ENCODE peak calls at places on chromosomes 7 and 10, in eight cellular contexts. Z is activated CD8-positive, alpha-beta memory T cell treated with anti-CD3 and anti-CD28 coated beads for 4 hours; P is T follicular helper cell; V is adrenal gland; N is fibroblast of the aortic adventitia; F is non-pigmented ciliary epithelial cell; T is D341Med; R is AG08395. K is an unnamed sample.

GRCh38 chr10:54869022-54869421 is 68.0 kb upstream of the PCDH15 start:
- DNase-seq in Z (no peak), P (no peak), V (no peak), N (no peak), F (peak), T (no peak), R (no peak), K (no peak)

GRCh38 chr10:49539320-49539885 is 482 bp upstream of the ERCC6 start:
- DNase-seq in Z (no peak), P (no peak), V (peak), N (peak), F (no peak), T (peak), R (peak), K (peak)

GRCh38 chr10:103800789-103801540 is 54.4 kb downstream of the SH3PXD2A start:
- DNase-seq in Z (peak), P (no peak), V (no peak), N (no peak), F (no peak), T (no peak), R (no peak), K (no peak)

GRCh38 chr7:158325530-158326381 is 261.9 kb downstream of the PTPRN2 start:
- DNase-seq in Z (no peak), P (no peak), V (peak), N (no peak), F (peak), T (no peak), R (no peak), K (no peak)

GRCh38 chr10:105837951-105838350 is 1196.9 kb downstream of the SORCS3 start:
- DNase-seq in Z (no peak), P (no peak), V (no peak), N (peak), F (no peak), T (no peak), R (no peak), K (peak)

GRCh38 chr7:33420311-33420710 is 290.9 kb downstream of the BBS9 start:
- DNase-seq in Z (no peak), P (no peak), V (no peak), N (no peak), F (no peak), T (no peak), R (no peak), K (no peak)

GRCh38 chr10:47047127-47047504 is 135.9 kb downstream of the PTPN20 start:
- DNase-seq in Z (no peak), P (no peak), V (no peak), N (no peak), F (no peak), T (no peak), R (no peak), K (no peak)

GRCh38 chr10:69005704-69006103 is 17.1 kb downstream of the KIFBP start:
- DNase-seq in Z (no peak), P (no peak), V (no peak), N (no peak), F (no peak), T (no peak), R (no peak), K (no peak)

GRCh38 chr10:114332301-114332797 is 72.0 kb downstream of the AFAP1L2 start:
- DNase-seq in Z (no peak), P (no peak), V (no peak), N (no peak), F (no peak), T (no peak), R (no peak), K (no peak)

GRCh38 chr7:151686016-151686766 is 166.5 kb upstream of the RHEB start:
- DNase-seq in Z (no peak), P (no peak), V (peak), N (no peak), F (no peak), T (no peak), R (no peak), K (no peak)

GRCh38 chr7:158863611-158864506 is 7.5 kb downstream of the DYNC2I1 start:
- DNase-seq in Z (no peak), P (peak), V (peak), N (peak), F (no peak), T (no peak), R (peak), K (peak)

GRCh38 chr7:77866791-77867190 is 68.2 kb downstream of the PHTF2 start:
- DNase-seq in Z (no peak), P (no peak), V (no peak), N (peak), F (peak), T (no peak), R (peak), K (no peak)

GRCh38 chr10:122198631-122199030 is 72.5 kb upstream of the BTBD16 start:
- DNase-seq in Z (no peak), P (no peak), V (no peak), N (no peak), F (no peak), T (no peak), R (no peak), K (no peak)

GRCh38 chr7:74023037-74023436 is 4.9 kb upstream of the ELN start:
- DNase-seq in Z (no peak), P (no peak), V (peak), N (peak), F (no peak), T (no peak), R (peak), K (no peak)

GRCh38 chr10:52420656-52421055 is 106.6 kb downstream of the DKK1 start:
- DNase-seq in Z (no peak), P (no peak), V (peak), N (peak), F (no peak), T (no peak), R (no peak), K (no peak)

GRCh38 chr7:105210721-105211205 is 178.0 kb downstream of the SRPK2 start:
- DNase-seq in Z (no peak), P (no peak), V (peak), N (peak), F (no peak), T (no peak), R (no peak), K (peak)

GRCh38 chr7:16212610-16213009 is 208.7 kb downstream of the CRPPA start:
- DNase-seq in Z (no peak), P (no peak), V (no peak), N (no peak), F (no peak), T (no peak), R (no peak), K (no peak)

GRCh38 chr7:36283711-36284130 is 105.9 kb upstream of the ANLN start:
- DNase-seq in Z (no peak), P (no peak), V (peak), N (no peak), F (no peak), T (no peak), R (no peak), K (no peak)

GRCh38 chr10:5446390-5446926 is 34.1 kb downstream of the NET1 start:
- DNase-seq in Z (peak), P (peak), V (peak), N (peak), F (peak), T (no peak), R (peak), K (peak)

GRCh38 chr10:69684981-69685353 is 54.9 kb downstream of the FAM241B start:
- DNase-seq in Z (no peak), P (no peak), V (no peak), N (no peak), F (no peak), T (no peak), R (no peak), K (peak)

GRCh38 chr10:124721295-124722052 is 22.7 kb downstream of the FAM53B start:
- DNase-seq in Z (no peak), P (no peak), V (peak), N (no peak), F (no peak), T (no peak), R (no peak), K (peak)

K was measured in thyroid gland.